ENCODE peak calls at places on chromosomes 6 and 20, in eight cellular contexts. One of them, this sample, is unnamed.

GRCh38 chr6:33417127-33417902 is 592 bp downstream of the CUTA start:
- DNase-seq in OCI-LY7: no peak
- DNase-seq in esophagus squamous epithelium: no peak
- DNase-seq in GM23338: peak; percentile 26
- DNase-seq in right cardiac atrium: no peak
- DNase-seq in upper lobe of left lung: peak; percentile 83
- DNase-seq in breast epithelium: no peak
- DNase-seq in foreskin keratinocyte: peak; percentile 76
- DNase-seq in this sample: no peak

GRCh38 chr6:37822851-37823682 is 3.5 kb downstream of the ZFAND3 start:
- DNase-seq in OCI-LY7: no peak
- DNase-seq in upper lobe of left lung: no peak
- DNase-seq in breast epithelium: no peak
- DNase-seq in esophagus squamous epithelium: no peak
- DNase-seq in GM23338: peak; percentile 51
- DNase-seq in foreskin keratinocyte: peak; percentile 87
- DNase-seq in right cardiac atrium: no peak
- DNase-seq in this sample: no peak

GRCh38 chr6:149166747-149167146 is 150.8 kb upstream of the TAB2 start:
- DNase-seq in esophagus squamous epithelium: no peak
- DNase-seq in breast epithelium: no peak
- DNase-seq in right cardiac atrium: peak; percentile 18
- DNase-seq in OCI-LY7: no peak
- DNase-seq in foreskin keratinocyte: no peak
- DNase-seq in upper lobe of left lung: peak; percentile 27
- DNase-seq in GM23338: no peak
- DNase-seq in this sample: no peak

GRCh38 chr20:6718660-6719059 is 48.8 kb upstream of the BMP2 start:
- DNase-seq in upper lobe of left lung: no peak
- DNase-seq in breast epithelium: no peak
- DNase-seq in foreskin keratinocyte: peak; percentile 92
- DNase-seq in esophagus squamous epithelium: no peak
- DNase-seq in GM23338: peak; percentile 16
- DNase-seq in right cardiac atrium: no peak
- DNase-seq in OCI-LY7: no peak
- DNase-seq in this sample: no peak

GRCh38 chr6:159109391-159109790 is 59.8 kb upstream of the FNDC1 start:
- DNase-seq in esophagus squamous epithelium: no peak
- DNase-seq in breast epithelium: no peak
- DNase-seq in upper lobe of left lung: no peak
- DNase-seq in GM23338: no peak
- DNase-seq in foreskin keratinocyte: no peak
- DNase-seq in right cardiac atrium: peak; percentile 59
- DNase-seq in OCI-LY7: no peak
- DNase-seq in this sample: no peak

GRCh38 chr6:170480045-170480714 is 72.9 kb downstream of the PSMB1 start:
- DNase-seq in OCI-LY7: no peak
- DNase-seq in breast epithelium: no peak
- DNase-seq in upper lobe of left lung: no peak
- DNase-seq in foreskin keratinocyte: peak; percentile 14
- DNase-seq in esophagus squamous epithelium: no peak
- DNase-seq in GM23338: peak; percentile 56
- DNase-seq in right cardiac atrium: peak; percentile 61
- DNase-seq in this sample: no peak

GRCh38 chr6:2439632-2440031 is 194.2 kb upstream of the GMDS start:
- DNase-seq in foreskin keratinocyte: no peak
- DNase-seq in right cardiac atrium: no peak
- DNase-seq in GM23338: no peak
- DNase-seq in esophagus squamous epithelium: no peak
- DNase-seq in breast epithelium: no peak
- DNase-seq in OCI-LY7: no peak
- DNase-seq in upper lobe of left lung: no peak
- DNase-seq in this sample: no peak

GRCh38 chr20:33835773-33836172 is 24.6 kb downstream of the CHMP4B start:
- DNase-seq in esophagus squamous epithelium: no peak
- DNase-seq in GM23338: no peak
- DNase-seq in breast epithelium: no peak
- DNase-seq in upper lobe of left lung: no peak
- DNase-seq in foreskin keratinocyte: no peak
- DNase-seq in OCI-LY7: no peak
- DNase-seq in right cardiac atrium: no peak
- DNase-seq in this sample: no peak

GRCh38 chr20:32797160-32797468 is 22.6 kb upstream of the MAPRE1 start:
- DNase-seq in breast epithelium: no peak
- DNase-seq in OCI-LY7: no peak
- DNase-seq in foreskin keratinocyte: no peak
- DNase-seq in esophagus squamous epithelium: no peak
- DNase-seq in right cardiac atrium: no peak
- DNase-seq in GM23338: no peak
- DNase-seq in upper lobe of left lung: peak; percentile 49
- DNase-seq in this sample: no peak

GRCh38 chr20:38034108-38034649 is 633 bp downstream of the RPRD1B start:
- DNase-seq in upper lobe of left lung: no peak
- DNase-seq in foreskin keratinocyte: no peak
- DNase-seq in OCI-LY7: peak; percentile 13
- DNase-seq in esophagus squamous epithelium: no peak
- DNase-seq in GM23338: no peak
- DNase-seq in right cardiac atrium: no peak
- DNase-seq in breast epithelium: no peak
- DNase-seq in this sample: no peak

GRCh38 chr20:45459606-45460005 is 9.9 kb upstream of the WFDC2 start:
- DNase-seq in right cardiac atrium: no peak
- DNase-seq in OCI-LY7: no peak
- DNase-seq in breast epithelium: no peak
- DNase-seq in GM23338: no peak
- DNase-seq in foreskin keratinocyte: no peak
- DNase-seq in upper lobe of left lung: no peak
- DNase-seq in esophagus squamous epithelium: no peak
- DNase-seq in this sample: no peak

GRCh38 chr6:31402324-31403282 is 792 bp upstream of the MICA start:
- DNase-seq in GM23338: peak; percentile 66
- DNase-seq in OCI-LY7: peak; percentile 54
- DNase-seq in esophagus squamous epithelium: no peak
- DNase-seq in upper lobe of left lung: no peak
- DNase-seq in foreskin keratinocyte: peak; percentile 62
- DNase-seq in right cardiac atrium: no peak
- DNase-seq in breast epithelium: peak; percentile 30
- DNase-seq in this sample: no peak

GRCh38 chr6:117494283-117494682 is 11.8 kb downstream of the DCBLD1 start:
- DNase-seq in upper lobe of left lung: no peak
- DNase-seq in esophagus squamous epithelium: no peak
- DNase-seq in breast epithelium: no peak
- DNase-seq in GM23338: no peak
- DNase-seq in foreskin keratinocyte: no peak
- DNase-seq in OCI-LY7: no peak
- DNase-seq in right cardiac atrium: no peak
- DNase-seq in this sample: no peak

GRCh38 chr6:31386977-31387376 is 16.4 kb upstream of the MICA start:
- DNase-seq in breast epithelium: no peak
- DNase-seq in right cardiac atrium: no peak
- DNase-seq in GM23338: peak; percentile 71
- DNase-seq in esophagus squamous epithelium: no peak
- DNase-seq in OCI-LY7: no peak
- DNase-seq in foreskin keratinocyte: no peak
- DNase-seq in upper lobe of left lung: no peak
- DNase-seq in this sample: no peak

GRCh38 chr6:106757267-106757666 is 127.9 kb downstream of the QRSL1 start:
- DNase-seq in foreskin keratinocyte: no peak
- DNase-seq in GM23338: no peak
- DNase-seq in esophagus squamous epithelium: no peak
- DNase-seq in right cardiac atrium: no peak
- DNase-seq in upper lobe of left lung: no peak
- DNase-seq in breast epithelium: no peak
- DNase-seq in OCI-LY7: no peak
- DNase-seq in this sample: no peak

GRCh38 chr6:45495404-45496084 is 117.8 kb upstream of the SUPT3H start:
- DNase-seq in GM23338: no peak
- DNase-seq in OCI-LY7: no peak
- DNase-seq in breast epithelium: no peak
- DNase-seq in foreskin keratinocyte: no peak
- DNase-seq in esophagus squamous epithelium: no peak
- DNase-seq in right cardiac atrium: no peak
- DNase-seq in upper lobe of left lung: no peak
- DNase-seq in this sample: no peak

GRCh38 chr6:36683145-36683655 is 4.7 kb downstream of the CDKN1A start:
- DNase-seq in upper lobe of left lung: no peak
- DNase-seq in right cardiac atrium: no peak
- DNase-seq in GM23338: no peak
- DNase-seq in esophagus squamous epithelium: no peak
- DNase-seq in breast epithelium: no peak
- DNase-seq in foreskin keratinocyte: no peak
- DNase-seq in OCI-LY7: no peak
- DNase-seq in this sample: no peak

GRCh38 chr6:96509281-96509680 is 12.3 kb upstream of the UFL1 start:
- DNase-seq in breast epithelium: no peak
- DNase-seq in GM23338: no peak
- DNase-seq in upper lobe of left lung: no peak
- DNase-seq in esophagus squamous epithelium: no peak
- DNase-seq in OCI-LY7: no peak
- DNase-seq in right cardiac atrium: no peak
- DNase-seq in foreskin keratinocyte: no peak
- DNase-seq in this sample: no peak

GRCh38 chr6:56772737-56773184 is 130.1 kb upstream of the DST start:
- DNase-seq in GM23338: peak; percentile 65
- DNase-seq in breast epithelium: peak; percentile 39
- DNase-seq in OCI-LY7: no peak
- DNase-seq in foreskin keratinocyte: peak; percentile 92
- DNase-seq in esophagus squamous epithelium: no peak
- DNase-seq in right cardiac atrium: no peak
- DNase-seq in upper lobe of left lung: no peak
- DNase-seq in this sample: peak; percentile 31
- H3K27ac ChIP-seq in GM23338: peak overlapping the region; percentile 7
- H3K27ac ChIP-seq in breast epithelium: no peak overlapping the region
- H3K27ac ChIP-seq in OCI-LY7: no peak overlapping the region
- H3K27ac ChIP-seq in foreskin keratinocyte: peak overlapping the region; percentile 50
- H3K27ac ChIP-seq in esophagus squamous epithelium: no peak overlapping the region
- H3K27ac ChIP-seq in right cardiac atrium: peak overlapping the region; percentile 8
- H3K27ac ChIP-seq in upper lobe of left lung: no peak overlapping the region
- H3K27ac ChIP-seq in this sample: peak overlapping the region; percentile 21

DNA sequence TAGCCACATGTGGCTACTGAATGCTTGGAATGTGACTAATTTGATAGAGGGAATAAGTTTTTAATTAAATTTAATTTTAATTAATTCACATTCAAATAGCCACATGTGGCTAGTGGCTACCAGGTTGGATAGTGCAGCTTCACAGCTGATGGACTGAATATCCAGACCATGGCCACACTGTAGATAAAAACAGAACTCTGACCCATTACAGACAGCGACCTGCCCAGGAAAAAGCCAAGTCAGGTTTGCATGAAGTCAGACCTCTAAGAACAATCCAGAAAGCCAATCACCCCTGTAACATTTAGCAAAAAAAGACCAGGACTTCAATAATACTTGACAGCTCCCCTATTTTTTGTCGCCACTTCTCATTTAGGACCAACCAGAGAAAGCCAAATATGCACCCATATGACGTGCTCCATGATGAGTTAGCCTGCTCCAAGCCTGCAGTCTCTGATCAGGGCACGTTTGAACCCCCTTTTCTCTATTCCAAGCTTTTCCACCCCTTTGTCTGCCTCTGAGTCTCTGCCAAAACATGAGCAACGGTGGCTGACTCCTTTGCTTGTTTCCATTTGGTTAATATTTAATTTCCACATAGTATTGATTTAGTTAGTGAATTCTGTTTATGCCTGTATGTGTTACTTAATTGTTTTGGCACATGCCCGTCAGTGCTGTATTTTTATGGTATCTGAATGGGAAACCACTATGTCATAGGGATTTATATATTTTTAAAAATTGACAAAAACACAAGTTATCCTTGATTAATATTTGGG is 636.3 kb downstream of the UTRN start:
- DNase-seq in upper lobe of left lung: no peak
- DNase-seq in right cardiac atrium: no peak
- DNase-seq in esophagus squamous epithelium: no peak
- DNase-seq in breast epithelium: no peak
- DNase-seq in GM23338: no peak
- DNase-seq in foreskin keratinocyte: no peak
- DNase-seq in OCI-LY7: no peak
- DNase-seq in this sample: no peak
- H3K27ac ChIP-seq in upper lobe of left lung: no peak overlapping the region
- H3K27ac ChIP-seq in right cardiac atrium: no peak overlapping the region
- H3K27ac ChIP-seq in esophagus squamous epithelium: no peak overlapping the region
- H3K27ac ChIP-seq in breast epithelium: no peak overlapping the region
- H3K27ac ChIP-seq in GM23338: no peak overlapping the region
- H3K27ac ChIP-seq in foreskin keratinocyte: no peak overlapping the region
- H3K27ac ChIP-seq in OCI-LY7: no peak overlapping the region
- H3K27ac ChIP-seq in this sample: no peak overlapping the region

DNA sequence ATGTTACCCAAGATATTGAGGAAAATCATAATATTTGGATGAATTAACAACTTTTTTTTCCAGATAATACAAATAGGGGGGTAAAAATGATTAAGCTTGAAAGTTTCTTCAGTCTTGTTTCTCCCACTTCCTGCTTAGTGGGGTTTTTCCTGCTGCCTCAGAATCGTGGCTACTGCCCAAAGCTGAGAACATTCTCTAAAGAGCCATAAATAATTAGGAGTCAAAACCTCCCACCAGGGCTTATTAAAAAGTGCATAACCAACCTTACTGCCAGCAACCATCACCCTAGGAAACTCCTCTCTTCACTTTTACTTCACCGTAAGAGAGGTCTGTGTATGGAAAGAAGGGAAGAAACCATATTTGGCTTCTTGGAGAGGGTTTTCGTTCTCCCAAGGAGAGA is 9.0 kb upstream of the LCA5 start:
- DNase-seq in foreskin keratinocyte: no peak
- DNase-seq in breast epithelium: no peak
- DNase-seq in esophagus squamous epithelium: no peak
- DNase-seq in right cardiac atrium: no peak
- DNase-seq in GM23338: no peak
- DNase-seq in OCI-LY7: no peak
- DNase-seq in upper lobe of left lung: no peak
- DNase-seq in this sample: no peak
- H3K27ac ChIP-seq in foreskin keratinocyte: peak overlapping the region; percentile 90
- H3K27ac ChIP-seq in breast epithelium: no peak overlapping the region
- H3K27ac ChIP-seq in esophagus squamous epithelium: peak overlapping the region; percentile 81
- H3K27ac ChIP-seq in right cardiac atrium: no peak overlapping the region
- H3K27ac ChIP-seq in GM23338: no peak overlapping the region
- H3K27ac ChIP-seq in OCI-LY7: no peak overlapping the region
- H3K27ac ChIP-seq in upper lobe of left lung: no peak overlapping the region
- H3K27ac ChIP-seq in this sample: peak overlapping the region; percentile 33

DNA sequence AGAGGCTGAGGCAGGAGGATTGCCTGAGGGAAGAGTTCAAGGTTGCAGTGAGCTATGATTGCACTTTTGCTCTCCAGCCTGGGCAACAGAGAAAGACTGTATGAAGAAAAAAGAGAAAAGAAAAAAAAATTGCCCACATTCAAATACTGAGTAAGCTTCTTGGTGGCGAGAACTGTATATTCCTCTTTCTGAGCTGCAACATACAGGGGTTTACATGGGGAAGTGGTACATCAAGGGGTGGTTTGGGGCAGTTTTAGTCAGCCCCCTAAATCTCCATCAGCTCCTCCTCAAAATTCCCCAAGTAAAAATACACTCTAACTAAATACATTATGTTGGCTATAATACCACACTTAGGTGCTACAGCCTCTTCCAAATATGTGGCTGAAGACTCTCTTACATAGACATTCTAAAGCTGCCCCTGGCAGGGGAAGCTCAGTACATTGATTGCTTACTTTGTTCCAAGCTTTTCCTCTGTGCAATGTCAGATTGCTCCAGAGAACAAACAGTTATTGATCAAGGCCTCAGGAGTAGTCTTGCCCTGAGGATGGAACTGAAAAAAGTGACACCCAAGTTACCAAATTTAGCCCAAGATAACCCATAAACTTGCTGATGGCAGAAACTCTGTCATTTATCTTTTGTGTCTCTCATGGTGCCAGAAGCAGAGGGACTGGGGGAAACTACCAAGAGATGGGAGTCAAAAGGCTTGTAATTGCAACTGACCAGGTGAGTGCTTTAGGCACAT is 107.4 kb upstream of the RIPOR2 start:
- DNase-seq in GM23338: no peak
- DNase-seq in OCI-LY7: no peak
- DNase-seq in foreskin keratinocyte: no peak
- DNase-seq in right cardiac atrium: no peak
- DNase-seq in breast epithelium: no peak
- DNase-seq in esophagus squamous epithelium: no peak
- DNase-seq in upper lobe of left lung: no peak
- DNase-seq in this sample: no peak
- H3K27ac ChIP-seq in GM23338: no peak overlapping the region
- H3K27ac ChIP-seq in OCI-LY7: no peak overlapping the region
- H3K27ac ChIP-seq in foreskin keratinocyte: no peak overlapping the region
- H3K27ac ChIP-seq in right cardiac atrium: no peak overlapping the region
- H3K27ac ChIP-seq in breast epithelium: no peak overlapping the region
- H3K27ac ChIP-seq in esophagus squamous epithelium: no peak overlapping the region
- H3K27ac ChIP-seq in upper lobe of left lung: no peak overlapping the region
- H3K27ac ChIP-seq in this sample: no peak overlapping the region